ENCODE peak calls at places on chromosome 1, in eight cellular contexts. F is NCI-H187; E is PC-3; K is effector memory CD8-positive, alpha-beta T cell; X is NCI-H1694 treated with DMSO at 0.1 percent for 48 hours; A is AG09319; G is H4; L is kidney epithelial cell. Q is an unnamed sample.

GRCh38 chr1:184664042-184664659 is 90.5 kb downstream of the EDEM3 start:
- DNase-seq in E (peak; percentile 69), X (peak; percentile 67), F (no peak), L (no peak), A (peak; percentile 19), G (peak; percentile 27), K (peak; percentile 23), Q (no peak)

GRCh38 chr1:227887697-227888403 is 59.9 kb downstream of the WNT9A start:
- DNase-seq in K (no peak), E (no peak), L (no peak), G (no peak), A (no peak), X (no peak), F (no peak), Q (no peak)

GRCh38 chr1:72178266-72178665 is 104.1 kb downstream of the NEGR1 start:
- DNase-seq in G (no peak), A (no peak), K (no peak), X (no peak), E (peak; percentile 20), L (peak; percentile 56), F (no peak), Q (no peak)

GRCh38 chr1:10968411-10968826 is 44.0 kb upstream of the TARDBP start:
- DNase-seq in F (peak; percentile 89), X (no peak), E (peak; percentile 4), A (no peak), K (no peak), G (no peak), L (no peak), Q (no peak)

GRCh38 chr1:15141933-15142647 is 11.5 kb upstream of the TMEM51 start:
- DNase-seq in F (no peak), L (no peak), G (peak; percentile 69), A (no peak), X (peak; percentile 36), K (no peak), E (peak; percentile 66), Q (no peak)

GRCh38 chr1:231872461-231872910 is 245.9 kb downstream of the DISC1 start:
- DNase-seq in L (no peak), K (no peak), X (no peak), F (no peak), E (peak; percentile 44), A (peak; percentile 30), G (no peak), Q (no peak)

GRCh38 chr1:192852001-192852400 is 43.2 kb downstream of the RGS2 start:
- DNase-seq in F (no peak), X (no peak), K (no peak), G (no peak), A (no peak), E (no peak), L (no peak), Q (no peak)

GRCh38 chr1:199218065-199218464 is 579.2 kb downstream of the PTPRC start:
- DNase-seq in F (no peak), K (peak; percentile 44), G (no peak), A (no peak), X (no peak), L (no peak), E (no peak), Q (no peak)

GRCh38 chr1:38804062-38804886 is 55.3 kb downstream of the RRAGC start:
- DNase-seq in F (no peak), X (no peak), L (no peak), E (no peak), G (no peak), A (no peak), K (no peak), Q (no peak)

GRCh38 chr1:197763307-197763706 is 12.0 kb downstream of the DENND1B start:
- DNase-seq in X (no peak), F (no peak), L (no peak), E (peak; percentile 28), G (no peak), K (no peak), A (no peak), Q (no peak)

GRCh38 chr1:47216278-47217059 is 15.6 kb downstream of the TAL1 start:
- DNase-seq in G (no peak), F (no peak), A (no peak), X (no peak), K (no peak), E (no peak), L (no peak), Q (no peak)

GRCh38 chr1:233908092-233908491 is 3.6 kb downstream of the SLC35F3 start:
- DNase-seq in K (no peak), G (no peak), X (no peak), A (no peak), E (peak; percentile 43), L (no peak), F (no peak), Q (no peak)

GRCh38 chr1:103788377-103788776 is 38.7 kb downstream of the AMY1C start:
- DNase-seq in F (no peak), E (peak; percentile 60), X (peak; percentile 8), A (no peak), K (no peak), L (no peak), G (peak; percentile 8), Q (no peak)

GRCh38 chr1:193909406-193909805 is 723.0 kb upstream of the B3GALT2 start:
- DNase-seq in K (no peak), L (no peak), A (no peak), X (no peak), G (no peak), E (no peak), F (no peak), Q (no peak)

GRCh38 chr1:111904478-111905218 is 84.8 kb downstream of the KCND3 start:
- DNase-seq in A (no peak), F (peak; percentile 87), G (no peak), E (no peak), L (no peak), K (no peak), X (peak; percentile 86), Q (no peak)

GRCh38 chr1:224211262-224211962 is 28.4 kb downstream of the DEGS1 start:
- DNase-seq in A (no peak), L (no peak), K (no peak), G (no peak), X (peak; percentile 85), E (peak; percentile 94), F (peak; percentile 16), Q (no peak)

GRCh38 chr1:151846686-151847227 is 6.8 kb downstream of the THEM5 start:
- DNase-seq in A (no peak), F (no peak), K (no peak), X (no peak), L (no peak), E (no peak), G (no peak), Q (no peak)

GRCh38 chr1:81876901-81877750 is 76.4 kb downstream of the ADGRL2 start:
- DNase-seq in K (no peak), F (no peak), E (no peak), L (peak; percentile 7), X (no peak), A (no peak), G (peak; percentile 3), Q (no peak)

GRCh38 chr1:181139631-181140051 is 51.1 kb downstream of the IER5 start:
- DNase-seq in E (peak; percentile 86), K (no peak), A (no peak), G (peak; percentile 42), F (no peak), L (no peak), X (no peak), Q (peak; percentile 82)

GRCh38 chr1:186983327-186983726 is 154.6 kb downstream of the PLA2G4A start:
- DNase-seq in L (no peak), G (no peak), F (no peak), K (no peak), X (no peak), A (peak; percentile 53), E (no peak), Q (no peak)

GRCh38 chr1:39973503-39974135 is 18.7 kb downstream of the MFSD2A start:
- DNase-seq in F (peak; percentile 16), K (peak; percentile 73), X (peak; percentile 48), G (peak; percentile 57), L (no peak), A (peak; percentile 25), E (peak; percentile 78), Q (peak; percentile 75)